ENCODE peak calls at places on chromosome 22, in five cellular contexts. J is neural progenitor cell; D is AG10803; V is SIG-M5; Q is effector CD4-positive, alpha-beta T cell. B is an unnamed sample.

GRCh38 chr22:27667121-27667843 is 134.3 kb downstream of the MN1 start:
- DNase-seq in J (peak), D (no peak), V (no peak), Q (no peak), B (no peak)

GRCh38 chr22:38051900-38052862 is 5.0 kb upstream of the PICK1 start:
- DNase-seq in J (peak), D (peak), V (no peak), Q (peak), B (peak)

GRCh38 chr22:27531782-27532530 is 269.6 kb downstream of the MN1 start:
- DNase-seq in J (no peak), D (peak), V (no peak), Q (no peak), B (no peak)

GRCh38 chr22:32005453-32005852 is 37.6 kb upstream of the SLC5A1 start:
- DNase-seq in J (no peak), D (peak), V (no peak), Q (no peak), B (peak)

GRCh38 chr22:44455963-44456358 is 42.1 kb downstream of the RTL6 start:
- DNase-seq in J (no peak), D (no peak), V (no peak), Q (no peak), B (no peak)

GRCh38 chr22:43534916-43535315 is 123.1 kb downstream of the MPPED1 start:
- DNase-seq in J (no peak), D (no peak), V (no peak), Q (no peak), B (no peak)

GRCh38 chr22:38082986-38083710 is 836 bp downstream of the SLC16A8 start:
- DNase-seq in J (no peak), D (no peak), V (no peak), Q (no peak), B (no peak)

GRCh38 chr22:44994399-44995281 is 15.2 kb downstream of the PHF21B start:
- DNase-seq in J (no peak), D (no peak), V (no peak), Q (no peak), B (no peak)

GRCh38 chr22:46120420-46120737 is 29.9 kb upstream of the PPARA start:
- DNase-seq in J (no peak), D (no peak), V (no peak), Q (no peak), B (no peak)